ENCODE peak calls at places on chromosomes 3 and 15, in ten cellular contexts. One of them, this sample, is unnamed.

GRCh38 chr3:110929811-110930210 is 141.8 kb upstream of the NECTIN3 start:
- DNase-seq in amniotic stem cell: no peak
- DNase-seq in NCI-H1105 treated with DMSO at 0.1 percent for 48 hours: no peak
- DNase-seq in trophoblast cell: no peak
- DNase-seq in pons: no peak
- DNase-seq in EH: peak
- DNase-seq in non-pigmented ciliary epithelial cell: peak
- DNase-seq in stimulated activated CD8-positive, alpha-beta memory T cell treated with anti-CD3 and anti-CD28 coated beads, Interleukin-12 subunit alpha, Interleukin-12 subunit beta, amount 100 ng/mL, for 1 hour: no peak
- DNase-seq in stimulated activated CD4-positive, alpha-beta T cell treated with anti-CD3 and anti-CD28 coated beads, Interleukin-2, amount 100 ng/mL, for 4 hours: no peak
- DNase-seq in GM20000: no peak
- DNase-seq in this sample: no peak

GRCh38 chr3:126259411-126260391 is 79.3 kb upstream of the ALDH1L1 start:
- DNase-seq in trophoblast cell: peak
- DNase-seq in NCI-H1105 treated with DMSO at 0.1 percent for 48 hours: peak
- DNase-seq in EH: peak
- DNase-seq in stimulated activated CD4-positive, alpha-beta T cell treated with anti-CD3 and anti-CD28 coated beads, Interleukin-2, amount 100 ng/mL, for 4 hours: no peak
- DNase-seq in pons: peak
- DNase-seq in non-pigmented ciliary epithelial cell: no peak
- DNase-seq in stimulated activated CD8-positive, alpha-beta memory T cell treated with anti-CD3 and anti-CD28 coated beads, Interleukin-12 subunit alpha, Interleukin-12 subunit beta, amount 100 ng/mL, for 1 hour: no peak
- DNase-seq in GM20000: no peak
- DNase-seq in amniotic stem cell: no peak
- DNase-seq in this sample: no peak

GRCh38 chr3:194485876-194486539 is 794 bp downstream of the ATP13A3 start:
- DNase-seq in GM20000: peak
- DNase-seq in trophoblast cell: peak
- DNase-seq in stimulated activated CD4-positive, alpha-beta T cell treated with anti-CD3 and anti-CD28 coated beads, Interleukin-2, amount 100 ng/mL, for 4 hours: peak
- DNase-seq in stimulated activated CD8-positive, alpha-beta memory T cell treated with anti-CD3 and anti-CD28 coated beads, Interleukin-12 subunit alpha, Interleukin-12 subunit beta, amount 100 ng/mL, for 1 hour: peak
- DNase-seq in non-pigmented ciliary epithelial cell: no peak
- DNase-seq in EH: peak
- DNase-seq in pons: peak
- DNase-seq in NCI-H1105 treated with DMSO at 0.1 percent for 48 hours: peak
- DNase-seq in amniotic stem cell: no peak
- DNase-seq in this sample: peak

GRCh38 chr3:153970735-153971347 is 150.3 kb upstream of the ARHGEF26 start:
- DNase-seq in amniotic stem cell: no peak
- DNase-seq in stimulated activated CD4-positive, alpha-beta T cell treated with anti-CD3 and anti-CD28 coated beads, Interleukin-2, amount 100 ng/mL, for 4 hours: no peak
- DNase-seq in stimulated activated CD8-positive, alpha-beta memory T cell treated with anti-CD3 and anti-CD28 coated beads, Interleukin-12 subunit alpha, Interleukin-12 subunit beta, amount 100 ng/mL, for 1 hour: no peak
- DNase-seq in GM20000: no peak
- DNase-seq in pons: peak
- DNase-seq in NCI-H1105 treated with DMSO at 0.1 percent for 48 hours: peak
- DNase-seq in non-pigmented ciliary epithelial cell: no peak
- DNase-seq in trophoblast cell: no peak
- DNase-seq in EH: no peak
- DNase-seq in this sample: no peak

GRCh38 chr3:60809857-60810256 is 441.4 kb downstream of the FHIT start:
- DNase-seq in GM20000: no peak
- DNase-seq in NCI-H1105 treated with DMSO at 0.1 percent for 48 hours: no peak
- DNase-seq in amniotic stem cell: no peak
- DNase-seq in trophoblast cell: peak
- DNase-seq in stimulated activated CD4-positive, alpha-beta T cell treated with anti-CD3 and anti-CD28 coated beads, Interleukin-2, amount 100 ng/mL, for 4 hours: no peak
- DNase-seq in pons: no peak
- DNase-seq in stimulated activated CD8-positive, alpha-beta memory T cell treated with anti-CD3 and anti-CD28 coated beads, Interleukin-12 subunit alpha, Interleukin-12 subunit beta, amount 100 ng/mL, for 1 hour: no peak
- DNase-seq in EH: peak
- DNase-seq in non-pigmented ciliary epithelial cell: no peak
- DNase-seq in this sample: no peak

GRCh38 chr15:78709263-78709882 is 68.4 kb upstream of the CHRNB4 start:
- DNase-seq in trophoblast cell: peak
- DNase-seq in stimulated activated CD4-positive, alpha-beta T cell treated with anti-CD3 and anti-CD28 coated beads, Interleukin-2, amount 100 ng/mL, for 4 hours: peak
- DNase-seq in amniotic stem cell: no peak
- DNase-seq in stimulated activated CD8-positive, alpha-beta memory T cell treated with anti-CD3 and anti-CD28 coated beads, Interleukin-12 subunit alpha, Interleukin-12 subunit beta, amount 100 ng/mL, for 1 hour: peak
- DNase-seq in NCI-H1105 treated with DMSO at 0.1 percent for 48 hours: peak
- DNase-seq in EH: peak
- DNase-seq in non-pigmented ciliary epithelial cell: no peak
- DNase-seq in GM20000: peak
- DNase-seq in pons: peak
- DNase-seq in this sample: peak

GRCh38 chr3:113304856-113305540 is 93.6 kb downstream of the BOC start:
- DNase-seq in stimulated activated CD8-positive, alpha-beta memory T cell treated with anti-CD3 and anti-CD28 coated beads, Interleukin-12 subunit alpha, Interleukin-12 subunit beta, amount 100 ng/mL, for 1 hour: no peak
- DNase-seq in GM20000: no peak
- DNase-seq in NCI-H1105 treated with DMSO at 0.1 percent for 48 hours: no peak
- DNase-seq in non-pigmented ciliary epithelial cell: no peak
- DNase-seq in EH: peak
- DNase-seq in trophoblast cell: no peak
- DNase-seq in stimulated activated CD4-positive, alpha-beta T cell treated with anti-CD3 and anti-CD28 coated beads, Interleukin-2, amount 100 ng/mL, for 4 hours: no peak
- DNase-seq in pons: no peak
- DNase-seq in amniotic stem cell: no peak
- DNase-seq in this sample: no peak

GRCh38 chr15:65583701-65584100 is 27.2 kb downstream of the INTS14 start:
- DNase-seq in pons: peak
- DNase-seq in trophoblast cell: no peak
- DNase-seq in stimulated activated CD8-positive, alpha-beta memory T cell treated with anti-CD3 and anti-CD28 coated beads, Interleukin-12 subunit alpha, Interleukin-12 subunit beta, amount 100 ng/mL, for 1 hour: peak
- DNase-seq in stimulated activated CD4-positive, alpha-beta T cell treated with anti-CD3 and anti-CD28 coated beads, Interleukin-2, amount 100 ng/mL, for 4 hours: peak
- DNase-seq in amniotic stem cell: no peak
- DNase-seq in NCI-H1105 treated with DMSO at 0.1 percent for 48 hours: peak
- DNase-seq in EH: peak
- DNase-seq in GM20000: peak
- DNase-seq in non-pigmented ciliary epithelial cell: no peak
- DNase-seq in this sample: no peak

GRCh38 chr15:68674975-68675374 is 96.2 kb downstream of the CORO2B start:
- DNase-seq in pons: no peak
- DNase-seq in NCI-H1105 treated with DMSO at 0.1 percent for 48 hours: no peak
- DNase-seq in stimulated activated CD8-positive, alpha-beta memory T cell treated with anti-CD3 and anti-CD28 coated beads, Interleukin-12 subunit alpha, Interleukin-12 subunit beta, amount 100 ng/mL, for 1 hour: no peak
- DNase-seq in EH: peak
- DNase-seq in amniotic stem cell: no peak
- DNase-seq in non-pigmented ciliary epithelial cell: no peak
- DNase-seq in GM20000: peak
- DNase-seq in stimulated activated CD4-positive, alpha-beta T cell treated with anti-CD3 and anti-CD28 coated beads, Interleukin-2, amount 100 ng/mL, for 4 hours: no peak
- DNase-seq in trophoblast cell: peak
- DNase-seq in this sample: no peak

GRCh38 chr3:85760342-85760741 is 801.6 kb downstream of the CADM2 start:
- DNase-seq in non-pigmented ciliary epithelial cell: no peak
- DNase-seq in stimulated activated CD8-positive, alpha-beta memory T cell treated with anti-CD3 and anti-CD28 coated beads, Interleukin-12 subunit alpha, Interleukin-12 subunit beta, amount 100 ng/mL, for 1 hour: no peak
- DNase-seq in GM20000: no peak
- DNase-seq in NCI-H1105 treated with DMSO at 0.1 percent for 48 hours: no peak
- DNase-seq in amniotic stem cell: no peak
- DNase-seq in trophoblast cell: no peak
- DNase-seq in pons: no peak
- DNase-seq in stimulated activated CD4-positive, alpha-beta T cell treated with anti-CD3 and anti-CD28 coated beads, Interleukin-2, amount 100 ng/mL, for 4 hours: no peak
- DNase-seq in EH: no peak
- DNase-seq in this sample: no peak

GRCh38 chr15:74543583-74543982 is 2.6 kb downstream of the ARID3B start:
- DNase-seq in NCI-H1105 treated with DMSO at 0.1 percent for 48 hours: no peak
- DNase-seq in amniotic stem cell: no peak
- DNase-seq in trophoblast cell: no peak
- DNase-seq in pons: no peak
- DNase-seq in non-pigmented ciliary epithelial cell: no peak
- DNase-seq in stimulated activated CD4-positive, alpha-beta T cell treated with anti-CD3 and anti-CD28 coated beads, Interleukin-2, amount 100 ng/mL, for 4 hours: peak
- DNase-seq in stimulated activated CD8-positive, alpha-beta memory T cell treated with anti-CD3 and anti-CD28 coated beads, Interleukin-12 subunit alpha, Interleukin-12 subunit beta, amount 100 ng/mL, for 1 hour: peak
- DNase-seq in GM20000: no peak
- DNase-seq in EH: no peak
- DNase-seq in this sample: no peak

GRCh38 chr3:62818347-62818746 is 56.9 kb downstream of the CADPS start:
- DNase-seq in pons: no peak
- DNase-seq in trophoblast cell: no peak
- DNase-seq in stimulated activated CD8-positive, alpha-beta memory T cell treated with anti-CD3 and anti-CD28 coated beads, Interleukin-12 subunit alpha, Interleukin-12 subunit beta, amount 100 ng/mL, for 1 hour: no peak
- DNase-seq in amniotic stem cell: no peak
- DNase-seq in GM20000: no peak
- DNase-seq in NCI-H1105 treated with DMSO at 0.1 percent for 48 hours: no peak
- DNase-seq in EH: no peak
- DNase-seq in non-pigmented ciliary epithelial cell: no peak
- DNase-seq in stimulated activated CD4-positive, alpha-beta T cell treated with anti-CD3 and anti-CD28 coated beads, Interleukin-2, amount 100 ng/mL, for 4 hours: no peak
- DNase-seq in this sample: no peak

GRCh38 chr3:124981472-124981871 is 46.9 kb upstream of the MUC13 start:
- DNase-seq in trophoblast cell: no peak
- DNase-seq in non-pigmented ciliary epithelial cell: no peak
- DNase-seq in EH: no peak
- DNase-seq in pons: no peak
- DNase-seq in amniotic stem cell: no peak
- DNase-seq in stimulated activated CD8-positive, alpha-beta memory T cell treated with anti-CD3 and anti-CD28 coated beads, Interleukin-12 subunit alpha, Interleukin-12 subunit beta, amount 100 ng/mL, for 1 hour: no peak
- DNase-seq in NCI-H1105 treated with DMSO at 0.1 percent for 48 hours: no peak
- DNase-seq in stimulated activated CD4-positive, alpha-beta T cell treated with anti-CD3 and anti-CD28 coated beads, Interleukin-2, amount 100 ng/mL, for 4 hours: no peak
- DNase-seq in GM20000: no peak
- DNase-seq in this sample: no peak

GRCh38 chr3:8713901-8714759 is 19.5 kb upstream of the CAV3 start:
- DNase-seq in NCI-H1105 treated with DMSO at 0.1 percent for 48 hours: no peak
- DNase-seq in stimulated activated CD4-positive, alpha-beta T cell treated with anti-CD3 and anti-CD28 coated beads, Interleukin-2, amount 100 ng/mL, for 4 hours: no peak
- DNase-seq in amniotic stem cell: no peak
- DNase-seq in non-pigmented ciliary epithelial cell: no peak
- DNase-seq in GM20000: peak
- DNase-seq in pons: no peak
- DNase-seq in stimulated activated CD8-positive, alpha-beta memory T cell treated with anti-CD3 and anti-CD28 coated beads, Interleukin-12 subunit alpha, Interleukin-12 subunit beta, amount 100 ng/mL, for 1 hour: no peak
- DNase-seq in EH: peak
- DNase-seq in trophoblast cell: peak
- DNase-seq in this sample: no peak

GRCh38 chr3:63565220-63565619 is 87.3 kb upstream of the SNTN start:
- DNase-seq in stimulated activated CD4-positive, alpha-beta T cell treated with anti-CD3 and anti-CD28 coated beads, Interleukin-2, amount 100 ng/mL, for 4 hours: no peak
- DNase-seq in non-pigmented ciliary epithelial cell: no peak
- DNase-seq in GM20000: no peak
- DNase-seq in EH: no peak
- DNase-seq in trophoblast cell: no peak
- DNase-seq in NCI-H1105 treated with DMSO at 0.1 percent for 48 hours: no peak
- DNase-seq in stimulated activated CD8-positive, alpha-beta memory T cell treated with anti-CD3 and anti-CD28 coated beads, Interleukin-12 subunit alpha, Interleukin-12 subunit beta, amount 100 ng/mL, for 1 hour: no peak
- DNase-seq in amniotic stem cell: no peak
- DNase-seq in pons: no peak
- DNase-seq in this sample: no peak

GRCh38 chr3:193870376-193871092 is 265.4 kb upstream of the HES1 start:
- DNase-seq in stimulated activated CD8-positive, alpha-beta memory T cell treated with anti-CD3 and anti-CD28 coated beads, Interleukin-12 subunit alpha, Interleukin-12 subunit beta, amount 100 ng/mL, for 1 hour: no peak
- DNase-seq in pons: no peak
- DNase-seq in GM20000: no peak
- DNase-seq in trophoblast cell: peak
- DNase-seq in NCI-H1105 treated with DMSO at 0.1 percent for 48 hours: no peak
- DNase-seq in EH: no peak
- DNase-seq in non-pigmented ciliary epithelial cell: no peak
- DNase-seq in amniotic stem cell: no peak
- DNase-seq in stimulated activated CD4-positive, alpha-beta T cell treated with anti-CD3 and anti-CD28 coated beads, Interleukin-2, amount 100 ng/mL, for 4 hours: no peak
- DNase-seq in this sample: no peak

GRCh38 chr3:15929944-15930571 is 132.3 kb upstream of the ANKRD28 start:
- DNase-seq in NCI-H1105 treated with DMSO at 0.1 percent for 48 hours: no peak
- DNase-seq in GM20000: no peak
- DNase-seq in EH: no peak
- DNase-seq in pons: no peak
- DNase-seq in stimulated activated CD4-positive, alpha-beta T cell treated with anti-CD3 and anti-CD28 coated beads, Interleukin-2, amount 100 ng/mL, for 4 hours: no peak
- DNase-seq in non-pigmented ciliary epithelial cell: no peak
- DNase-seq in stimulated activated CD8-positive, alpha-beta memory T cell treated with anti-CD3 and anti-CD28 coated beads, Interleukin-12 subunit alpha, Interleukin-12 subunit beta, amount 100 ng/mL, for 1 hour: no peak
- DNase-seq in trophoblast cell: no peak
- DNase-seq in amniotic stem cell: no peak
- DNase-seq in this sample: peak

GRCh38 chr3:185175370-185175987 is 22.6 kb upstream of the C3orf70 start:
- DNase-seq in stimulated activated CD8-positive, alpha-beta memory T cell treated with anti-CD3 and anti-CD28 coated beads, Interleukin-12 subunit alpha, Interleukin-12 subunit beta, amount 100 ng/mL, for 1 hour: no peak
- DNase-seq in amniotic stem cell: no peak
- DNase-seq in EH: peak
- DNase-seq in trophoblast cell: no peak
- DNase-seq in stimulated activated CD4-positive, alpha-beta T cell treated with anti-CD3 and anti-CD28 coated beads, Interleukin-2, amount 100 ng/mL, for 4 hours: no peak
- DNase-seq in NCI-H1105 treated with DMSO at 0.1 percent for 48 hours: no peak
- DNase-seq in pons: peak
- DNase-seq in non-pigmented ciliary epithelial cell: no peak
- DNase-seq in GM20000: peak
- DNase-seq in this sample: no peak

GRCh38 chr3:155370198-155370597 is 76.7 kb upstream of the STRIT1 start:
- DNase-seq in non-pigmented ciliary epithelial cell: no peak
- DNase-seq in GM20000: no peak
- DNase-seq in trophoblast cell: no peak
- DNase-seq in EH: no peak
- DNase-seq in pons: peak
- DNase-seq in stimulated activated CD8-positive, alpha-beta memory T cell treated with anti-CD3 and anti-CD28 coated beads, Interleukin-12 subunit alpha, Interleukin-12 subunit beta, amount 100 ng/mL, for 1 hour: no peak
- DNase-seq in NCI-H1105 treated with DMSO at 0.1 percent for 48 hours: no peak
- DNase-seq in stimulated activated CD4-positive, alpha-beta T cell treated with anti-CD3 and anti-CD28 coated beads, Interleukin-2, amount 100 ng/mL, for 4 hours: no peak
- DNase-seq in amniotic stem cell: no peak
- DNase-seq in this sample: no peak

GRCh38 chr15:85588657-85589056 is 206.1 kb downstream of the KLHL25 start:
- DNase-seq in trophoblast cell: peak
- DNase-seq in NCI-H1105 treated with DMSO at 0.1 percent for 48 hours: no peak
- DNase-seq in EH: peak
- DNase-seq in stimulated activated CD8-positive, alpha-beta memory T cell treated with anti-CD3 and anti-CD28 coated beads, Interleukin-12 subunit alpha, Interleukin-12 subunit beta, amount 100 ng/mL, for 1 hour: no peak
- DNase-seq in pons: no peak
- DNase-seq in GM20000: no peak
- DNase-seq in non-pigmented ciliary epithelial cell: no peak
- DNase-seq in amniotic stem cell: no peak
- DNase-seq in stimulated activated CD4-positive, alpha-beta T cell treated with anti-CD3 and anti-CD28 coated beads, Interleukin-2, amount 100 ng/mL, for 4 hours: no peak
- DNase-seq in this sample: no peak

GRCh38 chr15:74458473-74458872 is 2.5 kb downstream of the UBL7 start:
- DNase-seq in trophoblast cell: no peak
- DNase-seq in stimulated activated CD8-positive, alpha-beta memory T cell treated with anti-CD3 and anti-CD28 coated beads, Interleukin-12 subunit alpha, Interleukin-12 subunit beta, amount 100 ng/mL, for 1 hour: no peak
- DNase-seq in stimulated activated CD4-positive, alpha-beta T cell treated with anti-CD3 and anti-CD28 coated beads, Interleukin-2, amount 100 ng/mL, for 4 hours: no peak
- DNase-seq in amniotic stem cell: no peak
- DNase-seq in NCI-H1105 treated with DMSO at 0.1 percent for 48 hours: no peak
- DNase-seq in GM20000: no peak
- DNase-seq in non-pigmented ciliary epithelial cell: no peak
- DNase-seq in EH: no peak
- DNase-seq in pons: no peak
- DNase-seq in this sample: no peak

GRCh38 chr3:170321326-170322034 is 36.0 kb upstream of the SKIL start:
- DNase-seq in non-pigmented ciliary epithelial cell: no peak
- DNase-seq in stimulated activated CD8-positive, alpha-beta memory T cell treated with anti-CD3 and anti-CD28 coated beads, Interleukin-12 subunit alpha, Interleukin-12 subunit beta, amount 100 ng/mL, for 1 hour: no peak
- DNase-seq in pons: no peak
- DNase-seq in trophoblast cell: peak
- DNase-seq in EH: peak
- DNase-seq in amniotic stem cell: no peak
- DNase-seq in stimulated activated CD4-positive, alpha-beta T cell treated with anti-CD3 and anti-CD28 coated beads, Interleukin-2, amount 100 ng/mL, for 4 hours: no peak
- DNase-seq in GM20000: no peak
- DNase-seq in NCI-H1105 treated with DMSO at 0.1 percent for 48 hours: peak
- DNase-seq in this sample: peak

GRCh38 chr3:180804871-180805430 is 107.5 kb upstream of the FXR1 start:
- DNase-seq in EH: peak
- DNase-seq in stimulated activated CD4-positive, alpha-beta T cell treated with anti-CD3 and anti-CD28 coated beads, Interleukin-2, amount 100 ng/mL, for 4 hours: no peak
- DNase-seq in pons: peak
- DNase-seq in stimulated activated CD8-positive, alpha-beta memory T cell treated with anti-CD3 and anti-CD28 coated beads, Interleukin-12 subunit alpha, Interleukin-12 subunit beta, amount 100 ng/mL, for 1 hour: no peak
- DNase-seq in NCI-H1105 treated with DMSO at 0.1 percent for 48 hours: peak
- DNase-seq in trophoblast cell: no peak
- DNase-seq in non-pigmented ciliary epithelial cell: no peak
- DNase-seq in GM20000: no peak
- DNase-seq in amniotic stem cell: no peak
- DNase-seq in this sample: peak

GRCh38 chr15:71153823-71154524 is 38.7 kb downstream of the THSD4 start:
- DNase-seq in GM20000: no peak
- DNase-seq in non-pigmented ciliary epithelial cell: no peak
- DNase-seq in trophoblast cell: peak
- DNase-seq in EH: no peak
- DNase-seq in stimulated activated CD8-positive, alpha-beta memory T cell treated with anti-CD3 and anti-CD28 coated beads, Interleukin-12 subunit alpha, Interleukin-12 subunit beta, amount 100 ng/mL, for 1 hour: no peak
- DNase-seq in stimulated activated CD4-positive, alpha-beta T cell treated with anti-CD3 and anti-CD28 coated beads, Interleukin-2, amount 100 ng/mL, for 4 hours: no peak
- DNase-seq in NCI-H1105 treated with DMSO at 0.1 percent for 48 hours: no peak
- DNase-seq in pons: no peak
- DNase-seq in amniotic stem cell: no peak
- DNase-seq in this sample: no peak

GRCh38 chr15:70863450-70864218 is 9.7 kb upstream of the LARP6 start:
- DNase-seq in non-pigmented ciliary epithelial cell: no peak
- DNase-seq in pons: peak
- DNase-seq in trophoblast cell: no peak
- DNase-seq in stimulated activated CD8-positive, alpha-beta memory T cell treated with anti-CD3 and anti-CD28 coated beads, Interleukin-12 subunit alpha, Interleukin-12 subunit beta, amount 100 ng/mL, for 1 hour: no peak
- DNase-seq in stimulated activated CD4-positive, alpha-beta T cell treated with anti-CD3 and anti-CD28 coated beads, Interleukin-2, amount 100 ng/mL, for 4 hours: no peak
- DNase-seq in NCI-H1105 treated with DMSO at 0.1 percent for 48 hours: no peak
- DNase-seq in amniotic stem cell: peak
- DNase-seq in GM20000: no peak
- DNase-seq in EH: peak
- DNase-seq in this sample: no peak

GRCh38 chr15:44194397-44195150 is 497 bp downstream of the FRMD5 start:
- DNase-seq in pons: no peak
- DNase-seq in non-pigmented ciliary epithelial cell: peak
- DNase-seq in stimulated activated CD4-positive, alpha-beta T cell treated with anti-CD3 and anti-CD28 coated beads, Interleukin-2, amount 100 ng/mL, for 4 hours: peak
- DNase-seq in NCI-H1105 treated with DMSO at 0.1 percent for 48 hours: peak
- DNase-seq in stimulated activated CD8-positive, alpha-beta memory T cell treated with anti-CD3 and anti-CD28 coated beads, Interleukin-12 subunit alpha, Interleukin-12 subunit beta, amount 100 ng/mL, for 1 hour: peak
- DNase-seq in EH: peak
- DNase-seq in GM20000: peak
- DNase-seq in amniotic stem cell: peak
- DNase-seq in trophoblast cell: peak
- DNase-seq in this sample: peak

GRCh38 chr3:186608624-186609215 is 4.1 kb upstream of the AHSG start:
- DNase-seq in EH: no peak
- DNase-seq in trophoblast cell: no peak
- DNase-seq in amniotic stem cell: no peak
- DNase-seq in stimulated activated CD4-positive, alpha-beta T cell treated with anti-CD3 and anti-CD28 coated beads, Interleukin-2, amount 100 ng/mL, for 4 hours: no peak
- DNase-seq in stimulated activated CD8-positive, alpha-beta memory T cell treated with anti-CD3 and anti-CD28 coated beads, Interleukin-12 subunit alpha, Interleukin-12 subunit beta, amount 100 ng/mL, for 1 hour: no peak
- DNase-seq in NCI-H1105 treated with DMSO at 0.1 percent for 48 hours: no peak
- DNase-seq in pons: no peak
- DNase-seq in non-pigmented ciliary epithelial cell: no peak
- DNase-seq in GM20000: no peak
- DNase-seq in this sample: no peak

GRCh38 chr15:66120422-66120821 is 133.1 kb downstream of the MEGF11 start:
- DNase-seq in amniotic stem cell: no peak
- DNase-seq in NCI-H1105 treated with DMSO at 0.1 percent for 48 hours: no peak
- DNase-seq in trophoblast cell: no peak
- DNase-seq in non-pigmented ciliary epithelial cell: no peak
- DNase-seq in stimulated activated CD4-positive, alpha-beta T cell treated with anti-CD3 and anti-CD28 coated beads, Interleukin-2, amount 100 ng/mL, for 4 hours: no peak
- DNase-seq in EH: no peak
- DNase-seq in stimulated activated CD8-positive, alpha-beta memory T cell treated with anti-CD3 and anti-CD28 coated beads, Interleukin-12 subunit alpha, Interleukin-12 subunit beta, amount 100 ng/mL, for 1 hour: no peak
- DNase-seq in pons: no peak
- DNase-seq in GM20000: no peak
- DNase-seq in this sample: no peak